ENCODE peak calls at places on chromosomes 5 and 9, in six cellular contexts. One of them, this sample, is unnamed.

GRCh38 chr9:87878930-87879603 is 3.6 kb upstream of the SPATA31E1 start:
- DNase-seq in HepG2: no peak
- DNase-seq in IMR-90: peak; percentile 87
- DNase-seq in SK-N-SH: no peak
- DNase-seq in GM12878: no peak
- DNase-seq in K562: no peak
- DNase-seq in this sample: peak; percentile 66

GRCh38 chr9:135418161-135418560 is 61.4 kb upstream of the PPP1R26 start:
- DNase-seq in IMR-90: no peak
- DNase-seq in K562: no peak
- DNase-seq in SK-N-SH: no peak
- DNase-seq in GM12878: no peak
- DNase-seq in HepG2: no peak
- DNase-seq in this sample: no peak

GRCh38 chr5:147534172-147534951 is 24.5 kb upstream of the DPYSL3 start:
- DNase-seq in SK-N-SH: no peak
- DNase-seq in IMR-90: peak; percentile 77
- DNase-seq in GM12878: no peak
- DNase-seq in K562: no peak
- DNase-seq in HepG2: no peak
- DNase-seq in this sample: no peak

GRCh38 chr5:3153226-3153858 is 401.9 kb upstream of the IRX2 start:
- DNase-seq in HepG2: no peak
- DNase-seq in SK-N-SH: no peak
- DNase-seq in IMR-90: no peak
- DNase-seq in GM12878: no peak
- DNase-seq in K562: no peak
- DNase-seq in this sample: no peak

GRCh38 chr5:138686668-138687067 is 66.6 kb upstream of the CTNNA1 start:
- DNase-seq in IMR-90: peak; percentile 51
- DNase-seq in HepG2: no peak
- DNase-seq in GM12878: no peak
- DNase-seq in K562: no peak
- DNase-seq in SK-N-SH: no peak
- DNase-seq in this sample: no peak

GRCh38 chr5:61279725-61280124 is 52.3 kb upstream of the ZSWIM6 start:
- DNase-seq in GM12878: no peak
- DNase-seq in HepG2: no peak
- DNase-seq in K562: no peak
- DNase-seq in IMR-90: peak; percentile 6
- DNase-seq in SK-N-SH: no peak
- DNase-seq in this sample: no peak

GRCh38 chr5:68652507-68652906 is 437.0 kb downstream of the PIK3R1 start:
- DNase-seq in GM12878: no peak
- DNase-seq in K562: no peak
- DNase-seq in IMR-90: no peak
- DNase-seq in HepG2: no peak
- DNase-seq in SK-N-SH: no peak
- DNase-seq in this sample: no peak

GRCh38 chr5:1027631-1028441 is 19.2 kb downstream of the NKD2 start:
- DNase-seq in K562: no peak
- DNase-seq in HepG2: no peak
- DNase-seq in GM12878: no peak
- DNase-seq in IMR-90: no peak
- DNase-seq in SK-N-SH: peak; percentile 30
- DNase-seq in this sample: no peak

GRCh38 chr5:157924931-157925729 is 66.2 kb upstream of the CLINT1 start:
- DNase-seq in K562: no peak
- DNase-seq in IMR-90: no peak
- DNase-seq in SK-N-SH: no peak
- DNase-seq in GM12878: no peak
- DNase-seq in HepG2: no peak
- DNase-seq in this sample: peak; percentile 17

GRCh38 chr9:133882849-133883248 is 109.3 kb downstream of the VAV2 start:
- DNase-seq in GM12878: no peak
- DNase-seq in SK-N-SH: no peak
- DNase-seq in HepG2: no peak
- DNase-seq in K562: no peak
- DNase-seq in IMR-90: no peak
- DNase-seq in this sample: no peak

GRCh38 chr5:174935854-174936474 is 211.6 kb downstream of the MSX2 start:
- DNase-seq in GM12878: no peak
- DNase-seq in SK-N-SH: peak; percentile 80
- DNase-seq in K562: peak; percentile 66
- DNase-seq in HepG2: peak; percentile 37
- DNase-seq in IMR-90: peak; percentile 30
- DNase-seq in this sample: peak; percentile 57

GRCh38 chr5:97918057-97918456 is 735.0 kb upstream of the RIOK2 start:
- DNase-seq in K562: no peak
- DNase-seq in IMR-90: no peak
- DNase-seq in HepG2: no peak
- DNase-seq in GM12878: no peak
- DNase-seq in SK-N-SH: no peak
- DNase-seq in this sample: no peak

GRCh38 chr5:33470544-33470943 is 29.8 kb downstream of the TARS1 start:
- DNase-seq in K562: no peak
- DNase-seq in HepG2: peak; percentile 16
- DNase-seq in GM12878: no peak
- DNase-seq in SK-N-SH: peak; percentile 30
- DNase-seq in IMR-90: peak; percentile 60
- DNase-seq in this sample: peak; percentile 18

GRCh38 chr9:97889941-97890557 is 32.3 kb downstream of the TRMO start:
- DNase-seq in K562: peak; percentile 81
- DNase-seq in GM12878: no peak
- DNase-seq in IMR-90: no peak
- DNase-seq in HepG2: no peak
- DNase-seq in SK-N-SH: peak; percentile 46
- DNase-seq in this sample: peak; percentile 21

GRCh38 chr9:111914749-111915424 is 18.3 kb downstream of the UGCG start:
- DNase-seq in K562: no peak
- DNase-seq in GM12878: no peak
- DNase-seq in SK-N-SH: peak; percentile 38
- DNase-seq in HepG2: no peak
- DNase-seq in IMR-90: no peak
- DNase-seq in this sample: no peak

GRCh38 chr5:88923623-88924619 is 40.9 kb upstream of the MEF2C start:
- DNase-seq in K562: no peak
- DNase-seq in SK-N-SH: no peak
- DNase-seq in IMR-90: no peak
- DNase-seq in GM12878: no peak
- DNase-seq in HepG2: no peak
- DNase-seq in this sample: no peak

GRCh38 chr9:116154334-116154975 is 864 bp downstream of the PAPPA start:
- DNase-seq in IMR-90: no peak
- DNase-seq in HepG2: no peak
- DNase-seq in SK-N-SH: peak; percentile 83
- DNase-seq in K562: no peak
- DNase-seq in GM12878: no peak
- DNase-seq in this sample: no peak

GRCh38 chr9:18208166-18209059 is 265.5 kb upstream of the ADAMTSL1 start:
- DNase-seq in HepG2: peak; percentile 59
- DNase-seq in IMR-90: peak; percentile 12
- DNase-seq in K562: no peak
- DNase-seq in GM12878: no peak
- DNase-seq in SK-N-SH: peak; percentile 6
- DNase-seq in this sample: peak; percentile 42

GRCh38 chr5:172168311-172168710 is 19.7 kb downstream of the STK10 start:
- DNase-seq in HepG2: no peak
- DNase-seq in SK-N-SH: no peak
- DNase-seq in K562: no peak
- DNase-seq in GM12878: no peak
- DNase-seq in IMR-90: no peak
- DNase-seq in this sample: no peak

GRCh38 chr5:90421136-90421535 is 11.6 kb upstream of the CETN3 start:
- DNase-seq in K562: no peak
- DNase-seq in HepG2: peak; percentile 31
- DNase-seq in GM12878: no peak
- DNase-seq in IMR-90: peak; percentile 6
- DNase-seq in SK-N-SH: no peak
- DNase-seq in this sample: peak; percentile 37

GRCh38 chr5:109173395-109173794 is 236.4 kb downstream of the PJA2 start:
- DNase-seq in GM12878: no peak
- DNase-seq in HepG2: no peak
- DNase-seq in SK-N-SH: no peak
- DNase-seq in K562: no peak
- DNase-seq in IMR-90: no peak
- DNase-seq in this sample: no peak

GRCh38 chr5:153988510-153988909 is 50.2 kb downstream of the FAM114A2 start:
- DNase-seq in K562: peak; percentile 31
- DNase-seq in HepG2: no peak
- DNase-seq in GM12878: no peak
- DNase-seq in SK-N-SH: no peak
- DNase-seq in IMR-90: no peak
- DNase-seq in this sample: no peak

GRCh38 chr9:69149321-69149807 is 24.7 kb upstream of the TJP2 start:
- DNase-seq in SK-N-SH: no peak
- DNase-seq in GM12878: no peak
- DNase-seq in HepG2: no peak
- DNase-seq in IMR-90: peak; percentile 87
- DNase-seq in K562: no peak
- DNase-seq in this sample: no peak

GRCh38 chr5:156036640-156037039 is 290.3 kb upstream of the SGCD start:
- DNase-seq in IMR-90: peak; percentile 75
- DNase-seq in K562: no peak
- DNase-seq in GM12878: no peak
- DNase-seq in HepG2: no peak
- DNase-seq in SK-N-SH: no peak
- DNase-seq in this sample: no peak

GRCh38 chr9:35557330-35557729 is 47.7 kb upstream of the TESK1 start:
- DNase-seq in SK-N-SH: no peak
- DNase-seq in K562: no peak
- DNase-seq in IMR-90: no peak
- DNase-seq in GM12878: no peak
- DNase-seq in HepG2: no peak
- DNase-seq in this sample: no peak

GRCh38 chr5:8081179-8081578 is 212.2 kb downstream of the MTRR start:
- DNase-seq in SK-N-SH: no peak
- DNase-seq in HepG2: no peak
- DNase-seq in K562: no peak
- DNase-seq in IMR-90: no peak
- DNase-seq in GM12878: no peak
- DNase-seq in this sample: no peak

GRCh38 chr5:119397518-119398380 is 41.9 kb downstream of the TNFAIP8 start:
- DNase-seq in SK-N-SH: no peak
- DNase-seq in HepG2: no peak
- DNase-seq in IMR-90: peak; percentile 88
- DNase-seq in K562: no peak
- DNase-seq in GM12878: peak; percentile 81
- DNase-seq in this sample: no peak

GRCh38 chr9:91047993-91048607 is 246.5 kb downstream of the SYK start:
- DNase-seq in GM12878: no peak
- DNase-seq in HepG2: no peak
- DNase-seq in IMR-90: peak; percentile 95
- DNase-seq in SK-N-SH: no peak
- DNase-seq in K562: no peak
- DNase-seq in this sample: no peak

GRCh38 chr9:71758785-71759184 is 9.5 kb downstream of the CEMIP2 start:
- DNase-seq in SK-N-SH: no peak
- DNase-seq in GM12878: no peak
- DNase-seq in K562: peak; percentile 24
- DNase-seq in HepG2: peak; percentile 96
- DNase-seq in IMR-90: peak; percentile 50
- DNase-seq in this sample: peak; percentile 65

DNA sequence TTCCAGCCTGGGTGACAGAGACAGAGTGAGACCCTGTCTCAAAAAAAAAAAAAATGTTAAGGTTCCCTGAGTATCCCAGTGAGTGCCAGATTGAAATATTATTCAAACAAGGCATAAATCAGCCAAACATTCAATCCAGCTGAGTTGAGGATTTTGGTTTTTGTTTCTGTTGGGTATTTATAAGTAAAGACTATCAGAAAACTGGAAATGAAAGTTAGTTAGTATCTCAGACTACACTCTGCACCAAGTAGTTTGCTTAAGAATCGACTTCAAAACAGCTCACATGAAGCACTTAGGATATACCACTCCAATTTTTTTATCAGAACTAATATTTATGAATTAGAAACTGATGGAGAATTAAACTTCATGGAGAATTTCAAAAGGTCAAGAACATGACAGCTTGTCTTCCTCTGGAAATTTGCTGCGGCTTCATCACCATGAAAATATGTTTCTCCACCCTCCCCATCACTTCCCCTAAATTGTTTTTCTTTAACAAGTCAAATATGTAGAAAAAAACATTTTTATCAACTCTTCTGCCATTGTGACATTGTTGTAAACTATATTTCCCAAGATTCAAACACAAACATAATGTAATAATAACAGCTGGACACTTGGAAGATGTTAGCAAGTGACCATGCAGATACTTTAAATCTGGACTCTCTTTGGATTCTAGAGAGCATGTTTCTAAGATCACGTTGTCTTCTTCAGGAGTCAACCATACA is 110.0 kb upstream of the PTGER4 start:
- DNase-seq in SK-N-SH: no peak
- DNase-seq in GM12878: no peak
- DNase-seq in K562: no peak
- DNase-seq in HepG2: no peak
- DNase-seq in IMR-90: peak; percentile 26
- DNase-seq in this sample: no peak
- H3K4me2 ChIP-seq in SK-N-SH: no peak overlapping the region
- H3K4me2 ChIP-seq in GM12878: peak overlapping the region; percentile 30
- H3K4me2 ChIP-seq in K562: no peak overlapping the region
- H3K4me2 ChIP-seq in HepG2: no peak overlapping the region
- H3K4me2 ChIP-seq in IMR-90: peak overlapping the region; percentile 6
- H3K4me2 ChIP-seq in this sample: peak overlapping the region; percentile 39

GRCh38 chr5:113663879-113664278 is 150.4 kb downstream of the YTHDC2 start:
- DNase-seq in IMR-90: peak; percentile 16
- DNase-seq in SK-N-SH: peak; percentile 15
- DNase-seq in HepG2: peak; percentile 45
- DNase-seq in GM12878: no peak
- DNase-seq in K562: no peak
- DNase-seq in this sample: peak; percentile 47
- TF ChIP-seq SMC3 in IMR-90: no peak
- TF ChIP-seq SMC3 in SK-N-SH: peak; percentile 39
- TF ChIP-seq SMC3 in HepG2: peak; percentile 45
- TF ChIP-seq SMC3 in GM12878: peak; percentile 49
- TF ChIP-seq SMC3 in K562: peak; percentile 45
- TF ChIP-seq SMC3 in this sample: no peak

GRCh38 chr5:15611008-15611407 is 111.0 kb downstream of the FBXL7 start:
- DNase-seq in K562: no peak
- DNase-seq in IMR-90: no peak
- DNase-seq in HepG2: no peak
- DNase-seq in GM12878: no peak
- DNase-seq in SK-N-SH: no peak
- DNase-seq in this sample: no peak
- H3K4me2 ChIP-seq in K562: no peak overlapping the region
- H3K4me2 ChIP-seq in IMR-90: no peak overlapping the region
- H3K4me2 ChIP-seq in HepG2: no peak overlapping the region
- H3K4me2 ChIP-seq in GM12878: no peak overlapping the region
- H3K4me2 ChIP-seq in SK-N-SH: no peak overlapping the region
- H3K4me2 ChIP-seq in this sample: no peak overlapping the region

GRCh38 chr5:12354686-12355085 is 450.4 kb upstream of the CTNND2 start:
- DNase-seq in SK-N-SH: no peak
- DNase-seq in GM12878: no peak
- DNase-seq in IMR-90: no peak
- DNase-seq in HepG2: no peak
- DNase-seq in K562: no peak
- DNase-seq in this sample: no peak

GRCh38 chr5:12360218-12360617 is 456.0 kb upstream of the CTNND2 start:
- DNase-seq in GM12878: no peak
- DNase-seq in SK-N-SH: no peak
- DNase-seq in HepG2: no peak
- DNase-seq in IMR-90: no peak
- DNase-seq in K562: no peak
- DNase-seq in this sample: no peak

GRCh38 chr5:12358371-12359090 is 454.3 kb upstream of the CTNND2 start:
- DNase-seq in IMR-90: no peak
- DNase-seq in HepG2: no peak
- DNase-seq in K562: no peak
- DNase-seq in GM12878: no peak
- DNase-seq in SK-N-SH: no peak
- DNase-seq in this sample: no peak

GRCh38 chr5:12357596-12357995 is 453.4 kb upstream of the CTNND2 start:
- DNase-seq in K562: no peak
- DNase-seq in HepG2: no peak
- DNase-seq in GM12878: no peak
- DNase-seq in SK-N-SH: no peak
- DNase-seq in IMR-90: no peak
- DNase-seq in this sample: no peak
- TF ChIP-seq SMC3 in K562: no peak
- TF ChIP-seq SMC3 in HepG2: no peak
- TF ChIP-seq SMC3 in GM12878: no peak
- TF ChIP-seq SMC3 in SK-N-SH: no peak
- TF ChIP-seq SMC3 in IMR-90: no peak
- TF ChIP-seq SMC3 in this sample: no peak